ENCODE peak calls at places on chromosomes 12 and 14, in eight cellular contexts. F, V, A, G, P, D, R and X are unnamed samples.

GRCh38 chr12:14723763-14724162 is 27.4 kb upstream of the GUCY2C start:
- DNase-seq in D (no peak), R (peak), G (peak), P (peak), V (no peak), A (peak), F (peak), X (peak)

GRCh38 chr14:35336171-35337073 is 44.2 kb downstream of the PSMA6 start:
- DNase-seq in D (peak), G (peak), R (no peak), P (peak), V (peak), F (peak), A (no peak), X (no peak)

GRCh38 chr12:46556105-46556559 is 183.6 kb upstream of the SLC38A2 start:
- DNase-seq in F (no peak), R (peak), D (peak), G (no peak), P (no peak), V (no peak), A (no peak), X (peak)

GRCh38 chr14:64826845-64827244 is 52.9 kb downstream of the SPTB start:
- DNase-seq in R (no peak), P (no peak), V (no peak), F (no peak), G (no peak), D (no peak), A (no peak), X (no peak)

GRCh38 chr14:80434574-80435321 is 223.4 kb upstream of the DIO2 start:
- DNase-seq in P (no peak), V (no peak), G (no peak), A (no peak), F (no peak), R (no peak), D (no peak), X (peak)

GRCh38 chr14:68792022-68792829 is 641 bp downstream of the ZFP36L1 start:
- DNase-seq in A (no peak), V (no peak), F (no peak), P (peak), D (no peak), G (no peak), R (no peak), X (peak)

GRCh38 chr12:114680498-114681148 is 3.4 kb downstream of the TBX3 start:
- DNase-seq in F (no peak), D (no peak), A (no peak), V (no peak), R (no peak), P (no peak), G (no peak), X (no peak)

GRCh38 chr14:22380511-22381455 is 208.2 kb downstream of the DAD1 start:
- DNase-seq in G (no peak), R (no peak), V (no peak), D (no peak), F (no peak), P (no peak), A (no peak), X (no peak)

GRCh38 chr14:77339407-77339806 is 18.6 kb downstream of the GSTZ1 start:
- DNase-seq in A (no peak), F (no peak), V (no peak), G (no peak), R (no peak), D (no peak), P (no peak), X (no peak)

GRCh38 chr12:118980407-118981014 is 830 bp upstream of the SRRM4 start:
- DNase-seq in F (no peak), G (peak), P (no peak), A (no peak), R (no peak), V (no peak), D (no peak), X (peak)

GRCh38 chr12:131220007-131220685 is 266.4 kb downstream of the ADGRD1 start:
- DNase-seq in A (peak), P (no peak), D (no peak), G (no peak), R (no peak), F (no peak), V (no peak), X (peak)